ENCODE peak calls at places on chromosomes 3 and 15, in ten cellular contexts. D, T, W, H, X, S, I, E, P and R are unnamed samples.

GRCh38 chr3:130846181-130846580 is 47.7 kb upstream of the ATP2C1 start:
- DNase-seq in D (no peak), T (no peak), W (no peak), H (no peak), X (no peak), S (no peak), I (no peak), E (no peak), P (peak; percentile 75), R (no peak)

GRCh38 chr3:194990454-194991337 is 280.3 kb downstream of the XXYLT1 start:
- DNase-seq in D (no peak), T (no peak), W (no peak), H (no peak), X (no peak), S (no peak), I (no peak), E (peak; percentile 23), P (no peak), R (no peak)

GRCh38 chr15:31453558-31454318 is 127.1 kb downstream of the KLF13 start:
- DNase-seq in D (no peak), T (no peak), W (no peak), H (no peak), X (no peak), S (no peak), I (no peak), E (peak; percentile 51), P (no peak), R (no peak)

GRCh38 chr3:171487382-171487781 is 27.2 kb upstream of the TNIK start:
- DNase-seq in D (no peak), T (no peak), W (no peak), H (no peak), X (no peak), S (no peak), I (no peak), E (no peak), P (no peak), R (no peak)

GRCh38 chr3:170809021-170809974 is 60.7 kb downstream of the RPL22L1 start:
- DNase-seq in D (peak; percentile 39), T (peak; percentile 74), W (no peak), H (peak; percentile 64), X (no peak), S (no peak), I (peak; percentile 54), E (no peak), P (peak; percentile 93), R (peak; percentile 79)

GRCh38 chr15:65211157-65211982 is at the start of gene CILP:
- DNase-seq in D (no peak), T (peak; percentile 59), W (peak; percentile 29), H (peak; percentile 53), X (no peak), S (peak; percentile 56), I (no peak), E (no peak), P (no peak), R (peak; percentile 87)

GRCh38 chr3:111904376-111905241 is 45.5 kb downstream of the PHLDB2 start:
- DNase-seq in D (no peak), T (peak; percentile 26), W (no peak), H (no peak), X (no peak), S (no peak), I (no peak), E (no peak), P (peak; percentile 89), R (no peak)

GRCh38 chr3:86563358-86563970 is 427.5 kb downstream of the VGLL3 start:
- DNase-seq in D (no peak), T (peak; percentile 84), W (no peak), H (peak; percentile 69), X (no peak), S (no peak), I (no peak), E (no peak), P (peak; percentile 15), R (peak; percentile 63)

GRCh38 chr15:70198441-70199123 is 100.9 kb upstream of the TLE3 start:
- DNase-seq in D (no peak), T (no peak), W (no peak), H (no peak), X (no peak), S (no peak), I (no peak), E (peak; percentile 9), P (no peak), R (no peak)

GRCh38 chr15:88546248-88547129 is at the start of gene DET1:
- DNase-seq in D (peak; percentile 95), T (peak; percentile 96), W (peak; percentile 88), H (peak; percentile 96), X (peak; percentile 90), S (peak; percentile 97), I (peak; percentile 96), E (peak; percentile 97), P (peak; percentile 97), R (peak; percentile 97)

GRCh38 chr15:88543065-88543776 is 3.3 kb downstream of the DET1 start:
- DNase-seq in D (no peak), T (peak; percentile 38), W (no peak), H (no peak), X (no peak), S (no peak), I (no peak), E (no peak), P (no peak), R (no peak)

GRCh38 chr15:88539441-88539840 is 7.0 kb downstream of the DET1 start:
- DNase-seq in D (no peak), T (no peak), W (no peak), H (no peak), X (no peak), S (no peak), I (peak; percentile 3), E (no peak), P (no peak), R (no peak)

GRCh38 chr15:88541709-88542341 is 4.7 kb downstream of the DET1 start:
- DNase-seq in D (no peak), T (no peak), W (no peak), H (no peak), X (no peak), S (no peak), I (no peak), E (no peak), P (no peak), R (no peak)

GRCh38 chr15:88542342-88542733 is 4.1 kb downstream of the DET1 start:
- DNase-seq in D (no peak), T (peak; percentile 69), W (no peak), H (peak; percentile 72), X (no peak), S (no peak), I (no peak), E (no peak), P (no peak), R (no peak)
- H3K27ac ChIP-seq in D (no peak overlapping the region), T (peak overlapping the region; percentile 81), W (no peak overlapping the region), H (peak overlapping the region; percentile 98), X (no peak overlapping the region), S (no peak overlapping the region), I (no peak overlapping the region), E (no peak overlapping the region), P (no peak overlapping the region), R (no peak overlapping the region)

GRCh38 chr15:41061667-41062066 is 54.4 kb downstream of the INO80 start:
- DNase-seq in D (no peak), T (no peak), W (no peak), H (no peak), X (no peak), S (no peak), I (no peak), E (no peak), P (no peak), R (no peak)

GRCh38 chr15:41072013-41072412 is 44.1 kb downstream of the INO80 start:
- DNase-seq in D (no peak), T (no peak), W (no peak), H (no peak), X (no peak), S (no peak), I (no peak), E (no peak), P (no peak), R (no peak)

GRCh38 chr15:41066516-41066915 is 49.6 kb downstream of the INO80 start:
- DNase-seq in D (no peak), T (no peak), W (no peak), H (no peak), X (no peak), S (no peak), I (no peak), E (no peak), P (no peak), R (no peak)
- H3K36me3 ChIP-seq in D (peaks cover 23% of the 10 kb centered on the region), T (peaks cover 4% of the 10 kb centered on the region), W (peaks cover 11% of the 10 kb centered on the region), H (peaks cover 43% of the 10 kb centered on the region), X (peaks cover 24% of the 10 kb centered on the region), S (peaks cover 9% of the 10 kb centered on the region), I (no peaks in the 10 kb centered on the region), E (peaks cover 97% of the 10 kb centered on the region), P (peaks cover 41% of the 10 kb centered on the region), R (peaks cover 79% of the 10 kb centered on the region)

GRCh38 chr15:78629031-78629715 is 8.4 kb upstream of the CHRNA3 start:
- DNase-seq in D (no peak), T (no peak), W (no peak), H (no peak), X (no peak), S (no peak), I (no peak), E (peak; percentile 54), P (no peak), R (no peak)

GRCh38 chr15:78625621-78626280 is 5.0 kb upstream of the CHRNA3 start:
- DNase-seq in D (no peak), T (no peak), W (no peak), H (no peak), X (no peak), S (no peak), I (peak; percentile 29), E (peak; percentile 44), P (no peak), R (no peak)

GRCh38 chr15:78624651-78625590 is 4.1 kb upstream of the CHRNA3 start:
- DNase-seq in D (no peak), T (no peak), W (no peak), H (no peak), X (no peak), S (no peak), I (no peak), E (peak; percentile 53), P (no peak), R (no peak)

GRCh38 chr15:78628227-78628626 is 7.4 kb upstream of the CHRNA3 start:
- DNase-seq in D (no peak), T (no peak), W (no peak), H (no peak), X (no peak), S (no peak), I (no peak), E (peak; percentile 22), P (no peak), R (no peak)

GRCh38 chr15:78626611-78627010 is 5.8 kb upstream of the CHRNA3 start:
- DNase-seq in D (no peak), T (no peak), W (no peak), H (no peak), X (no peak), S (no peak), I (no peak), E (no peak), P (no peak), R (no peak)
- H3K4me1 ChIP-seq in D (no peaks in the 10 kb centered on the region), T (no peaks in the 10 kb centered on the region), W (no peaks in the 10 kb centered on the region), H (no peaks in the 10 kb centered on the region), X (peaks cover 7% of the 10 kb centered on the region), S (no peaks in the 10 kb centered on the region), I (no peaks in the 10 kb centered on the region), E (no peaks in the 10 kb centered on the region), P (no peaks in the 10 kb centered on the region), R (no peaks in the 10 kb centered on the region)

DNA sequence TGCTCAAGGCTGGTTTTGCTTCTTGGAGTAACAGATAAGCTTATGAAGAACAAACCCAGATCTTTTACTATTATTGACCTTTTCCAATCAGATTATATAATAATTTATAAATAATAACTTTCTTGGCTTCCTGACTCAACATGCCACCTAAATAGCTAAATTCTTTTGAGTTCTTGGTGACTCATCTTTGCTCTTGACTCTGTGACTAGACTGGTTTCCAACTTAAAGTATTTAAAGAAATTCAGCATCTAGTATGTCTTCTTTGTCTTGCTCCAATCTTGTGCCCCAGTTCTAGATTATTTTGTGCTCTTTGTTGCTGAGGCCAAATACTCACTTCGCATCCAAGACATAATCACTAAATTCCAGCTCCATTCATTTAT is 483.1 kb upstream of the TBL1XR1 start:
- DNase-seq in D (no peak), T (no peak), W (no peak), H (no peak), X (no peak), S (no peak), I (no peak), E (no peak), P (peak; percentile 37), R (no peak)
- H3K27ac ChIP-seq in D (no peak overlapping the region), T (no peak overlapping the region), W (no peak overlapping the region), H (no peak overlapping the region), X (no peak overlapping the region), S (no peak overlapping the region), I (no peak overlapping the region), E (no peak overlapping the region), P (no peak overlapping the region), R (no peak overlapping the region)